ENCODE peak calls at places on chromosomes 12 and 14, in eight cellular contexts. J, B, X, A, G, P, W and D are unnamed samples.

GRCh38 chr14:58923751-58924405 is 264.6 kb upstream of the DAAM1 start:
- DNase-seq in J (no peak), B (peak), X (no peak), A (no peak), G (no peak), P (no peak), W (no peak), D (peak)

GRCh38 chr12:50387972-50388478 is 8.4 kb downstream of the FAM186A start:
- DNase-seq in J (no peak), B (peak), X (no peak), A (no peak), G (no peak), P (no peak), W (no peak), D (no peak)

GRCh38 chr12:127133675-127134335 is 1133.2 kb upstream of the TMEM132C start:
- DNase-seq in J (no peak), B (peak), X (no peak), A (no peak), G (no peak), P (no peak), W (no peak), D (no peak)

GRCh38 chr12:67517181-67517887 is 131.2 kb upstream of the DYRK2 start:
- DNase-seq in J (peak), B (no peak), X (no peak), A (no peak), G (no peak), P (peak), W (no peak), D (no peak)

GRCh38 chr12:45774508-45775162 is 45.1 kb downstream of the ARID2 start:
- DNase-seq in J (no peak), B (no peak), X (no peak), A (no peak), G (no peak), P (no peak), W (no peak), D (no peak)

GRCh38 chr12:52263761-52264434 is 10.5 kb upstream of the KRT86 start:
- DNase-seq in J (no peak), B (no peak), X (no peak), A (no peak), G (no peak), P (no peak), W (no peak), D (no peak)

GRCh38 chr12:64810831-64811230 is 13.6 kb upstream of the TBC1D30 start:
- DNase-seq in J (no peak), B (no peak), X (no peak), A (no peak), G (no peak), P (no peak), W (no peak), D (no peak)

GRCh38 chr14:92460916-92461579 is 52.5 kb upstream of the RIN3 start:
- DNase-seq in J (no peak), B (peak), X (no peak), A (no peak), G (peak), P (peak), W (no peak), D (no peak)

GRCh38 chr12:59151243-59151642 is 230.9 kb upstream of the LRIG3 start:
- DNase-seq in J (no peak), B (no peak), X (no peak), A (no peak), G (no peak), P (no peak), W (no peak), D (no peak)

GRCh38 chr12:19572920-19573558 is 133.7 kb downstream of the AEBP2 start:
- DNase-seq in J (no peak), B (peak), X (peak), A (peak), G (peak), P (no peak), W (no peak), D (peak)

GRCh38 chr14:89891055-89891454 is 63.5 kb downstream of the EFCAB11 start:
- DNase-seq in J (no peak), B (no peak), X (no peak), A (no peak), G (no peak), P (no peak), W (no peak), D (no peak)

GRCh38 chr12:86376052-86376451 is 119.9 kb upstream of the MGAT4C start:
- DNase-seq in J (no peak), B (peak), X (no peak), A (no peak), G (no peak), P (no peak), W (no peak), D (peak)

GRCh38 chr14:77372304-77372841 is 4.5 kb downstream of the TMED8 start:
- DNase-seq in J (no peak), B (no peak), X (no peak), A (no peak), G (no peak), P (no peak), W (no peak), D (no peak)

GRCh38 chr14:22491683-22492483 is 97.1 kb downstream of the DAD1 start:
- DNase-seq in J (no peak), B (no peak), X (no peak), A (no peak), G (no peak), P (no peak), W (no peak), D (no peak)

GRCh38 chr14:96104469-96105057 is 65.4 kb downstream of the C14orf132 start:
- DNase-seq in J (no peak), B (no peak), X (peak), A (no peak), G (peak), P (peak), W (no peak), D (no peak)

GRCh38 chr14:89870335-89870734 is 84.2 kb downstream of the EFCAB11 start:
- DNase-seq in J (no peak), B (no peak), X (no peak), A (no peak), G (no peak), P (no peak), W (no peak), D (no peak)

GRCh38 chr12:120247621-120248030 is 17.9 kb downstream of the PXN start:
- DNase-seq in J (no peak), B (no peak), X (no peak), A (no peak), G (peak), P (no peak), W (no peak), D (no peak)

GRCh38 chr12:11825278-11825677 is 175.8 kb downstream of the ETV6 start:
- DNase-seq in J (no peak), B (no peak), X (no peak), A (no peak), G (no peak), P (no peak), W (no peak), D (peak)

GRCh38 chr14:90531497-90531896 is 134.7 kb downstream of the CALM1 start:
- DNase-seq in J (no peak), B (no peak), X (no peak), A (no peak), G (no peak), P (no peak), W (no peak), D (no peak)

GRCh38 chr12:116779597-116779996 is 41.5 kb downstream of the RNFT2 start:
- DNase-seq in J (no peak), B (no peak), X (no peak), A (no peak), G (no peak), P (no peak), W (no peak), D (no peak)

GRCh38 chr12:92570056-92570753 is 132.6 kb upstream of the PLEKHG7 start:
- DNase-seq in J (peak), B (peak), X (peak), A (peak), G (peak), P (peak), W (peak), D (peak)

GRCh38 chr12:128607606-128608005 is 216.2 kb downstream of the SLC15A4 start:
- DNase-seq in J (no peak), B (no peak), X (no peak), A (no peak), G (no peak), P (no peak), W (no peak), D (no peak)

GRCh38 chr12:30026621-30027234 is 243.0 kb upstream of the TMTC1 start:
- DNase-seq in J (no peak), B (no peak), X (peak), A (no peak), G (peak), P (no peak), W (no peak), D (no peak)

GRCh38 chr14:101169267-101169666 is 265.7 kb upstream of the RTL1 start:
- DNase-seq in J (no peak), B (no peak), X (no peak), A (no peak), G (no peak), P (no peak), W (no peak), D (no peak)

GRCh38 chr14:34029921-34030334 is 79.1 kb upstream of the EGLN3 start:
- DNase-seq in J (no peak), B (peak), X (no peak), A (no peak), G (peak), P (peak), W (no peak), D (peak)

GRCh38 chr14:64049616-64050381 is 197.0 kb downstream of the SYNE2 start:
- DNase-seq in J (no peak), B (no peak), X (no peak), A (no peak), G (no peak), P (no peak), W (no peak), D (no peak)

GRCh38 chr12:93060666-93061413 is 131.7 kb upstream of the EEA1 start:
- DNase-seq in J (no peak), B (no peak), X (no peak), A (no peak), G (peak), P (no peak), W (no peak), D (peak)

GRCh38 chr12:14460212-14460841 is 94.8 kb downstream of the ATF7IP start:
- DNase-seq in J (no peak), B (no peak), X (no peak), A (no peak), G (no peak), P (no peak), W (no peak), D (no peak)